ENCODE peak calls at places on chromosomes 3 and 15, in nine cellular contexts. One of them, this sample, is unnamed.
A peak's percentile ranks its signal among the peaks of the same experiment; 100 is the strongest.

GRCh38 chr3:98513136-98513535 is 9.6 kb downstream of the CLDND1 start:
- DNase-seq in LHCN-M2: peak; percentile 87
- DNase-seq in stimulated activated effector memory CD8-positive, alpha-beta T cell treated with anti-CD3 and anti-CD28 coated beads, Interleukin-12 subunit alpha, Interleukin-12 subunit beta, amount 100 ng/mL, for 72 hours: no peak
- DNase-seq in dorsolateral prefrontal cortex: no peak
- DNase-seq in activated naive CD4-positive, alpha-beta T cell treated with anti-CD3 and anti-CD28 coated beads, Interleukin-2, amount 50 U/mL, for 16 hours: no peak
- DNase-seq in HFFc6: no peak
- DNase-seq in SW 1271: no peak
- DNase-seq in HT1080: peak; percentile 61
- DNase-seq in hepatic stellate cell: no peak
- DNase-seq in this sample: no peak

GRCh38 chr15:83106994-83107840 is at the start of gene TM6SF1:
- DNase-seq in LHCN-M2: no peak
- DNase-seq in stimulated activated effector memory CD8-positive, alpha-beta T cell treated with anti-CD3 and anti-CD28 coated beads, Interleukin-12 subunit alpha, Interleukin-12 subunit beta, amount 100 ng/mL, for 72 hours: peak; percentile 55
- DNase-seq in dorsolateral prefrontal cortex: no peak
- DNase-seq in activated naive CD4-positive, alpha-beta T cell treated with anti-CD3 and anti-CD28 coated beads, Interleukin-2, amount 50 U/mL, for 16 hours: peak; percentile 18
- DNase-seq in HFFc6: no peak
- DNase-seq in SW 1271: no peak
- DNase-seq in HT1080: no peak
- DNase-seq in hepatic stellate cell: peak; percentile 18
- DNase-seq in this sample: no peak

GRCh38 chr3:172397716-172398405 is 50.4 kb downstream of the GHSR start:
- DNase-seq in LHCN-M2: peak; percentile 46
- DNase-seq in stimulated activated effector memory CD8-positive, alpha-beta T cell treated with anti-CD3 and anti-CD28 coated beads, Interleukin-12 subunit alpha, Interleukin-12 subunit beta, amount 100 ng/mL, for 72 hours: no peak
- DNase-seq in dorsolateral prefrontal cortex: no peak
- DNase-seq in activated naive CD4-positive, alpha-beta T cell treated with anti-CD3 and anti-CD28 coated beads, Interleukin-2, amount 50 U/mL, for 16 hours: no peak
- DNase-seq in HFFc6: no peak
- DNase-seq in SW 1271: no peak
- DNase-seq in HT1080: no peak
- DNase-seq in hepatic stellate cell: no peak
- DNase-seq in this sample: no peak

GRCh38 chr3:34012102-34012461 is 213.7 kb downstream of the PDCD6IP start:
- DNase-seq in LHCN-M2: peak; percentile 98
- DNase-seq in stimulated activated effector memory CD8-positive, alpha-beta T cell treated with anti-CD3 and anti-CD28 coated beads, Interleukin-12 subunit alpha, Interleukin-12 subunit beta, amount 100 ng/mL, for 72 hours: no peak
- DNase-seq in dorsolateral prefrontal cortex: no peak
- DNase-seq in activated naive CD4-positive, alpha-beta T cell treated with anti-CD3 and anti-CD28 coated beads, Interleukin-2, amount 50 U/mL, for 16 hours: no peak
- DNase-seq in HFFc6: peak; percentile 97
- DNase-seq in SW 1271: peak; percentile 77
- DNase-seq in HT1080: peak; percentile 96
- DNase-seq in hepatic stellate cell: peak; percentile 93
- DNase-seq in this sample: peak; percentile 97

GRCh38 chr15:59691194-59691805 is 2.2 kb upstream of the BNIP2 start:
- DNase-seq in LHCN-M2: peak; percentile 47
- DNase-seq in stimulated activated effector memory CD8-positive, alpha-beta T cell treated with anti-CD3 and anti-CD28 coated beads, Interleukin-12 subunit alpha, Interleukin-12 subunit beta, amount 100 ng/mL, for 72 hours: no peak
- DNase-seq in dorsolateral prefrontal cortex: no peak
- DNase-seq in activated naive CD4-positive, alpha-beta T cell treated with anti-CD3 and anti-CD28 coated beads, Interleukin-2, amount 50 U/mL, for 16 hours: peak; percentile 44
- DNase-seq in HFFc6: peak; percentile 34
- DNase-seq in SW 1271: peak; percentile 72
- DNase-seq in HT1080: peak; percentile 45
- DNase-seq in hepatic stellate cell: peak; percentile 36
- DNase-seq in this sample: no peak

GRCh38 chr3:16211176-16211904 is 36.9 kb downstream of the GALNT15 start:
- DNase-seq in LHCN-M2: no peak
- DNase-seq in stimulated activated effector memory CD8-positive, alpha-beta T cell treated with anti-CD3 and anti-CD28 coated beads, Interleukin-12 subunit alpha, Interleukin-12 subunit beta, amount 100 ng/mL, for 72 hours: no peak
- DNase-seq in dorsolateral prefrontal cortex: no peak
- DNase-seq in activated naive CD4-positive, alpha-beta T cell treated with anti-CD3 and anti-CD28 coated beads, Interleukin-2, amount 50 U/mL, for 16 hours: no peak
- DNase-seq in HFFc6: peak; percentile 37
- DNase-seq in SW 1271: no peak
- DNase-seq in HT1080: peak; percentile 15
- DNase-seq in hepatic stellate cell: peak; percentile 40
- DNase-seq in this sample: no peak

GRCh38 chr3:180316321-180316720 is 279.6 kb upstream of the PEX5L start:
- DNase-seq in LHCN-M2: no peak
- DNase-seq in stimulated activated effector memory CD8-positive, alpha-beta T cell treated with anti-CD3 and anti-CD28 coated beads, Interleukin-12 subunit alpha, Interleukin-12 subunit beta, amount 100 ng/mL, for 72 hours: no peak
- DNase-seq in dorsolateral prefrontal cortex: no peak
- DNase-seq in activated naive CD4-positive, alpha-beta T cell treated with anti-CD3 and anti-CD28 coated beads, Interleukin-2, amount 50 U/mL, for 16 hours: no peak
- DNase-seq in HFFc6: no peak
- DNase-seq in SW 1271: no peak
- DNase-seq in HT1080: no peak
- DNase-seq in hepatic stellate cell: no peak
- DNase-seq in this sample: no peak

GRCh38 chr3:33439421-33440327 is 531 bp downstream of the UBP1 start:
- DNase-seq in LHCN-M2: peak; percentile 43
- DNase-seq in stimulated activated effector memory CD8-positive, alpha-beta T cell treated with anti-CD3 and anti-CD28 coated beads, Interleukin-12 subunit alpha, Interleukin-12 subunit beta, amount 100 ng/mL, for 72 hours: peak; percentile 82
- DNase-seq in dorsolateral prefrontal cortex: peak; percentile 40
- DNase-seq in activated naive CD4-positive, alpha-beta T cell treated with anti-CD3 and anti-CD28 coated beads, Interleukin-2, amount 50 U/mL, for 16 hours: peak; percentile 51
- DNase-seq in HFFc6: peak; percentile 12
- DNase-seq in SW 1271: peak; percentile 34
- DNase-seq in HT1080: peak; percentile 38
- DNase-seq in hepatic stellate cell: peak; percentile 65
- DNase-seq in this sample: no peak

GRCh38 chr15:71515375-71516186 is 294.8 kb upstream of the NR2E3 start:
- DNase-seq in LHCN-M2: no peak
- DNase-seq in stimulated activated effector memory CD8-positive, alpha-beta T cell treated with anti-CD3 and anti-CD28 coated beads, Interleukin-12 subunit alpha, Interleukin-12 subunit beta, amount 100 ng/mL, for 72 hours: no peak
- DNase-seq in dorsolateral prefrontal cortex: no peak
- DNase-seq in activated naive CD4-positive, alpha-beta T cell treated with anti-CD3 and anti-CD28 coated beads, Interleukin-2, amount 50 U/mL, for 16 hours: no peak
- DNase-seq in HFFc6: no peak
- DNase-seq in SW 1271: no peak
- DNase-seq in HT1080: no peak
- DNase-seq in hepatic stellate cell: no peak
- DNase-seq in this sample: no peak

GRCh38 chr3:71579934-71580318 is 3.6 kb downstream of the FOXP1 start:
- DNase-seq in LHCN-M2: no peak
- DNase-seq in stimulated activated effector memory CD8-positive, alpha-beta T cell treated with anti-CD3 and anti-CD28 coated beads, Interleukin-12 subunit alpha, Interleukin-12 subunit beta, amount 100 ng/mL, for 72 hours: no peak
- DNase-seq in dorsolateral prefrontal cortex: no peak
- DNase-seq in activated naive CD4-positive, alpha-beta T cell treated with anti-CD3 and anti-CD28 coated beads, Interleukin-2, amount 50 U/mL, for 16 hours: no peak
- DNase-seq in HFFc6: no peak
- DNase-seq in SW 1271: no peak
- DNase-seq in HT1080: peak; percentile 83
- DNase-seq in hepatic stellate cell: peak; percentile 33
- DNase-seq in this sample: no peak

GRCh38 chr3:138439646-138440045 is 5.2 kb downstream of the ESYT3 start:
- DNase-seq in LHCN-M2: no peak
- DNase-seq in stimulated activated effector memory CD8-positive, alpha-beta T cell treated with anti-CD3 and anti-CD28 coated beads, Interleukin-12 subunit alpha, Interleukin-12 subunit beta, amount 100 ng/mL, for 72 hours: no peak
- DNase-seq in dorsolateral prefrontal cortex: no peak
- DNase-seq in activated naive CD4-positive, alpha-beta T cell treated with anti-CD3 and anti-CD28 coated beads, Interleukin-2, amount 50 U/mL, for 16 hours: no peak
- DNase-seq in HFFc6: peak; percentile 30
- DNase-seq in SW 1271: no peak
- DNase-seq in HT1080: no peak
- DNase-seq in hepatic stellate cell: no peak
- DNase-seq in this sample: no peak

GRCh38 chr3:117853923-117854322 is 1144.3 kb downstream of the TUSC7 start:
- DNase-seq in LHCN-M2: peak; percentile 68
- DNase-seq in stimulated activated effector memory CD8-positive, alpha-beta T cell treated with anti-CD3 and anti-CD28 coated beads, Interleukin-12 subunit alpha, Interleukin-12 subunit beta, amount 100 ng/mL, for 72 hours: no peak
- DNase-seq in dorsolateral prefrontal cortex: no peak
- DNase-seq in activated naive CD4-positive, alpha-beta T cell treated with anti-CD3 and anti-CD28 coated beads, Interleukin-2, amount 50 U/mL, for 16 hours: no peak
- DNase-seq in HFFc6: no peak
- DNase-seq in SW 1271: no peak
- DNase-seq in HT1080: peak; percentile 56
- DNase-seq in hepatic stellate cell: peak; percentile 31
- DNase-seq in this sample: no peak

GRCh38 chr3:147218976-147219375 is 187.4 kb downstream of the ZIC4 start:
- DNase-seq in LHCN-M2: no peak
- DNase-seq in stimulated activated effector memory CD8-positive, alpha-beta T cell treated with anti-CD3 and anti-CD28 coated beads, Interleukin-12 subunit alpha, Interleukin-12 subunit beta, amount 100 ng/mL, for 72 hours: no peak
- DNase-seq in dorsolateral prefrontal cortex: no peak
- DNase-seq in activated naive CD4-positive, alpha-beta T cell treated with anti-CD3 and anti-CD28 coated beads, Interleukin-2, amount 50 U/mL, for 16 hours: no peak
- DNase-seq in HFFc6: no peak
- DNase-seq in SW 1271: no peak
- DNase-seq in HT1080: no peak
- DNase-seq in hepatic stellate cell: no peak
- DNase-seq in this sample: no peak

GRCh38 chr3:113275876-113276580 is 64.7 kb downstream of the BOC start:
- DNase-seq in LHCN-M2: peak; percentile 90
- DNase-seq in stimulated activated effector memory CD8-positive, alpha-beta T cell treated with anti-CD3 and anti-CD28 coated beads, Interleukin-12 subunit alpha, Interleukin-12 subunit beta, amount 100 ng/mL, for 72 hours: no peak
- DNase-seq in dorsolateral prefrontal cortex: no peak
- DNase-seq in activated naive CD4-positive, alpha-beta T cell treated with anti-CD3 and anti-CD28 coated beads, Interleukin-2, amount 50 U/mL, for 16 hours: no peak
- DNase-seq in HFFc6: peak; percentile 1
- DNase-seq in SW 1271: no peak
- DNase-seq in HT1080: peak; percentile 98
- DNase-seq in hepatic stellate cell: peak; percentile 79
- DNase-seq in this sample: peak; percentile 81

GRCh38 chr3:133930341-133930933 is 34.8 kb upstream of the RAB6B start:
- DNase-seq in LHCN-M2: peak; percentile 62
- DNase-seq in stimulated activated effector memory CD8-positive, alpha-beta T cell treated with anti-CD3 and anti-CD28 coated beads, Interleukin-12 subunit alpha, Interleukin-12 subunit beta, amount 100 ng/mL, for 72 hours: peak; percentile 35
- DNase-seq in dorsolateral prefrontal cortex: no peak
- DNase-seq in activated naive CD4-positive, alpha-beta T cell treated with anti-CD3 and anti-CD28 coated beads, Interleukin-2, amount 50 U/mL, for 16 hours: no peak
- DNase-seq in HFFc6: peak; percentile 62
- DNase-seq in SW 1271: peak; percentile 73
- DNase-seq in HT1080: peak; percentile 68
- DNase-seq in hepatic stellate cell: peak; percentile 58
- DNase-seq in this sample: no peak

GRCh38 chr15:51312132-51312531 is 26.3 kb downstream of the CYP19A1 start:
- DNase-seq in LHCN-M2: no peak
- DNase-seq in stimulated activated effector memory CD8-positive, alpha-beta T cell treated with anti-CD3 and anti-CD28 coated beads, Interleukin-12 subunit alpha, Interleukin-12 subunit beta, amount 100 ng/mL, for 72 hours: no peak
- DNase-seq in dorsolateral prefrontal cortex: no peak
- DNase-seq in activated naive CD4-positive, alpha-beta T cell treated with anti-CD3 and anti-CD28 coated beads, Interleukin-2, amount 50 U/mL, for 16 hours: no peak
- DNase-seq in HFFc6: no peak
- DNase-seq in SW 1271: no peak
- DNase-seq in HT1080: no peak
- DNase-seq in hepatic stellate cell: no peak
- DNase-seq in this sample: no peak

GRCh38 chr15:43930079-43930478 is 103.3 kb downstream of the WDR76 start:
- DNase-seq in LHCN-M2: peak; percentile 26
- DNase-seq in stimulated activated effector memory CD8-positive, alpha-beta T cell treated with anti-CD3 and anti-CD28 coated beads, Interleukin-12 subunit alpha, Interleukin-12 subunit beta, amount 100 ng/mL, for 72 hours: no peak
- DNase-seq in dorsolateral prefrontal cortex: no peak
- DNase-seq in activated naive CD4-positive, alpha-beta T cell treated with anti-CD3 and anti-CD28 coated beads, Interleukin-2, amount 50 U/mL, for 16 hours: no peak
- DNase-seq in HFFc6: no peak
- DNase-seq in SW 1271: no peak
- DNase-seq in HT1080: peak; percentile 61
- DNase-seq in hepatic stellate cell: no peak
- DNase-seq in this sample: no peak

GRCh38 chr3:45910892-45911291 is 24.5 kb downstream of the CCR9 start:
- DNase-seq in LHCN-M2: no peak
- DNase-seq in stimulated activated effector memory CD8-positive, alpha-beta T cell treated with anti-CD3 and anti-CD28 coated beads, Interleukin-12 subunit alpha, Interleukin-12 subunit beta, amount 100 ng/mL, for 72 hours: no peak
- DNase-seq in dorsolateral prefrontal cortex: no peak
- DNase-seq in activated naive CD4-positive, alpha-beta T cell treated with anti-CD3 and anti-CD28 coated beads, Interleukin-2, amount 50 U/mL, for 16 hours: no peak
- DNase-seq in HFFc6: no peak
- DNase-seq in SW 1271: no peak
- DNase-seq in HT1080: no peak
- DNase-seq in hepatic stellate cell: no peak
- DNase-seq in this sample: no peak

GRCh38 chr3:132256984-132257383 is 60.2 kb upstream of the ACP3 start:
- DNase-seq in LHCN-M2: peak; percentile 38
- DNase-seq in stimulated activated effector memory CD8-positive, alpha-beta T cell treated with anti-CD3 and anti-CD28 coated beads, Interleukin-12 subunit alpha, Interleukin-12 subunit beta, amount 100 ng/mL, for 72 hours: no peak
- DNase-seq in dorsolateral prefrontal cortex: no peak
- DNase-seq in activated naive CD4-positive, alpha-beta T cell treated with anti-CD3 and anti-CD28 coated beads, Interleukin-2, amount 50 U/mL, for 16 hours: no peak
- DNase-seq in HFFc6: no peak
- DNase-seq in SW 1271: peak; percentile 39
- DNase-seq in HT1080: peak; percentile 65
- DNase-seq in hepatic stellate cell: no peak
- DNase-seq in this sample: no peak

GRCh38 chr3:184540777-184541681 is 20.6 kb upstream of the EPHB3 start:
- DNase-seq in LHCN-M2: no peak
- DNase-seq in stimulated activated effector memory CD8-positive, alpha-beta T cell treated with anti-CD3 and anti-CD28 coated beads, Interleukin-12 subunit alpha, Interleukin-12 subunit beta, amount 100 ng/mL, for 72 hours: peak; percentile 81
- DNase-seq in dorsolateral prefrontal cortex: peak; percentile 59
- DNase-seq in activated naive CD4-positive, alpha-beta T cell treated with anti-CD3 and anti-CD28 coated beads, Interleukin-2, amount 50 U/mL, for 16 hours: peak; percentile 78
- DNase-seq in HFFc6: no peak
- DNase-seq in SW 1271: peak; percentile 31
- DNase-seq in HT1080: peak; percentile 42
- DNase-seq in hepatic stellate cell: no peak
- DNase-seq in this sample: no peak

GRCh38 chr15:78129098-78130011 is 1.9 kb downstream of the CIB2 start:
- DNase-seq in LHCN-M2: no peak
- DNase-seq in stimulated activated effector memory CD8-positive, alpha-beta T cell treated with anti-CD3 and anti-CD28 coated beads, Interleukin-12 subunit alpha, Interleukin-12 subunit beta, amount 100 ng/mL, for 72 hours: no peak
- DNase-seq in dorsolateral prefrontal cortex: no peak
- DNase-seq in activated naive CD4-positive, alpha-beta T cell treated with anti-CD3 and anti-CD28 coated beads, Interleukin-2, amount 50 U/mL, for 16 hours: no peak
- DNase-seq in HFFc6: no peak
- DNase-seq in SW 1271: no peak
- DNase-seq in HT1080: peak; percentile 41
- DNase-seq in hepatic stellate cell: no peak
- DNase-seq in this sample: no peak

GRCh38 chr3:179898024-179898423 is 138.7 kb downstream of the PEX5L start:
- DNase-seq in LHCN-M2: peak; percentile 28
- DNase-seq in stimulated activated effector memory CD8-positive, alpha-beta T cell treated with anti-CD3 and anti-CD28 coated beads, Interleukin-12 subunit alpha, Interleukin-12 subunit beta, amount 100 ng/mL, for 72 hours: no peak
- DNase-seq in dorsolateral prefrontal cortex: no peak
- DNase-seq in activated naive CD4-positive, alpha-beta T cell treated with anti-CD3 and anti-CD28 coated beads, Interleukin-2, amount 50 U/mL, for 16 hours: no peak
- DNase-seq in HFFc6: peak; percentile 29
- DNase-seq in SW 1271: peak; percentile 71
- DNase-seq in HT1080: peak; percentile 83
- DNase-seq in hepatic stellate cell: peak; percentile 3
- DNase-seq in this sample: peak; percentile 1

GRCh38 chr3:169041677-169042171 is 621.8 kb downstream of the MECOM start:
- DNase-seq in LHCN-M2: peak; percentile 70
- DNase-seq in stimulated activated effector memory CD8-positive, alpha-beta T cell treated with anti-CD3 and anti-CD28 coated beads, Interleukin-12 subunit alpha, Interleukin-12 subunit beta, amount 100 ng/mL, for 72 hours: no peak
- DNase-seq in dorsolateral prefrontal cortex: no peak
- DNase-seq in activated naive CD4-positive, alpha-beta T cell treated with anti-CD3 and anti-CD28 coated beads, Interleukin-2, amount 50 U/mL, for 16 hours: no peak
- DNase-seq in HFFc6: peak; percentile 52
- DNase-seq in SW 1271: peak; percentile 73
- DNase-seq in HT1080: peak; percentile 69
- DNase-seq in hepatic stellate cell: peak; percentile 7
- DNase-seq in this sample: peak; percentile 48

GRCh38 chr3:120497318-120497717 is 46.5 kb upstream of the FSTL1 start:
- DNase-seq in LHCN-M2: peak; percentile 92
- DNase-seq in stimulated activated effector memory CD8-positive, alpha-beta T cell treated with anti-CD3 and anti-CD28 coated beads, Interleukin-12 subunit alpha, Interleukin-12 subunit beta, amount 100 ng/mL, for 72 hours: no peak
- DNase-seq in dorsolateral prefrontal cortex: no peak
- DNase-seq in activated naive CD4-positive, alpha-beta T cell treated with anti-CD3 and anti-CD28 coated beads, Interleukin-2, amount 50 U/mL, for 16 hours: no peak
- DNase-seq in HFFc6: peak; percentile 94
- DNase-seq in SW 1271: no peak
- DNase-seq in HT1080: peak; percentile 96
- DNase-seq in hepatic stellate cell: peak; percentile 45
- DNase-seq in this sample: peak; percentile 85

GRCh38 chr15:99406716-99407487 is 155.6 kb downstream of the LRRC28 start:
- DNase-seq in LHCN-M2: no peak
- DNase-seq in stimulated activated effector memory CD8-positive, alpha-beta T cell treated with anti-CD3 and anti-CD28 coated beads, Interleukin-12 subunit alpha, Interleukin-12 subunit beta, amount 100 ng/mL, for 72 hours: no peak
- DNase-seq in dorsolateral prefrontal cortex: no peak
- DNase-seq in activated naive CD4-positive, alpha-beta T cell treated with anti-CD3 and anti-CD28 coated beads, Interleukin-2, amount 50 U/mL, for 16 hours: no peak
- DNase-seq in HFFc6: no peak
- DNase-seq in SW 1271: no peak
- DNase-seq in HT1080: no peak
- DNase-seq in hepatic stellate cell: no peak
- DNase-seq in this sample: no peak

GRCh38 chr15:96887730-96888129 is 557.2 kb downstream of the NR2F2 start:
- DNase-seq in LHCN-M2: peak; percentile 56
- DNase-seq in stimulated activated effector memory CD8-positive, alpha-beta T cell treated with anti-CD3 and anti-CD28 coated beads, Interleukin-12 subunit alpha, Interleukin-12 subunit beta, amount 100 ng/mL, for 72 hours: no peak
- DNase-seq in dorsolateral prefrontal cortex: no peak
- DNase-seq in activated naive CD4-positive, alpha-beta T cell treated with anti-CD3 and anti-CD28 coated beads, Interleukin-2, amount 50 U/mL, for 16 hours: no peak
- DNase-seq in HFFc6: peak; percentile 28
- DNase-seq in SW 1271: peak; percentile 56
- DNase-seq in HT1080: peak; percentile 71
- DNase-seq in hepatic stellate cell: peak; percentile 10
- DNase-seq in this sample: no peak

GRCh38 chr3:21449738-21450137 is 301.3 kb downstream of the ZNF385D start:
- DNase-seq in LHCN-M2: no peak
- DNase-seq in stimulated activated effector memory CD8-positive, alpha-beta T cell treated with anti-CD3 and anti-CD28 coated beads, Interleukin-12 subunit alpha, Interleukin-12 subunit beta, amount 100 ng/mL, for 72 hours: no peak
- DNase-seq in dorsolateral prefrontal cortex: no peak
- DNase-seq in activated naive CD4-positive, alpha-beta T cell treated with anti-CD3 and anti-CD28 coated beads, Interleukin-2, amount 50 U/mL, for 16 hours: no peak
- DNase-seq in HFFc6: no peak
- DNase-seq in SW 1271: no peak
- DNase-seq in HT1080: no peak
- DNase-seq in hepatic stellate cell: no peak
- DNase-seq in this sample: no peak

GRCh38 chr15:63319065-63319464 is 41.7 kb downstream of the APH1B start:
- DNase-seq in LHCN-M2: no peak
- DNase-seq in stimulated activated effector memory CD8-positive, alpha-beta T cell treated with anti-CD3 and anti-CD28 coated beads, Interleukin-12 subunit alpha, Interleukin-12 subunit beta, amount 100 ng/mL, for 72 hours: no peak
- DNase-seq in dorsolateral prefrontal cortex: no peak
- DNase-seq in activated naive CD4-positive, alpha-beta T cell treated with anti-CD3 and anti-CD28 coated beads, Interleukin-2, amount 50 U/mL, for 16 hours: no peak
- DNase-seq in HFFc6: no peak
- DNase-seq in SW 1271: no peak
- DNase-seq in HT1080: no peak
- DNase-seq in hepatic stellate cell: no peak
- DNase-seq in this sample: no peak

GRCh38 chr3:49343163-49343562 is 3.3 kb upstream of the USP4 start:
- DNase-seq in LHCN-M2: no peak
- DNase-seq in stimulated activated effector memory CD8-positive, alpha-beta T cell treated with anti-CD3 and anti-CD28 coated beads, Interleukin-12 subunit alpha, Interleukin-12 subunit beta, amount 100 ng/mL, for 72 hours: no peak
- DNase-seq in dorsolateral prefrontal cortex: no peak
- DNase-seq in activated naive CD4-positive, alpha-beta T cell treated with anti-CD3 and anti-CD28 coated beads, Interleukin-2, amount 50 U/mL, for 16 hours: no peak
- DNase-seq in HFFc6: no peak
- DNase-seq in SW 1271: no peak
- DNase-seq in HT1080: no peak
- DNase-seq in hepatic stellate cell: no peak
- DNase-seq in this sample: no peak

GRCh38 chr15:25849431-25849921 is 13.7 kb downstream of the ATP10A start:
- DNase-seq in LHCN-M2: peak; percentile 66
- DNase-seq in stimulated activated effector memory CD8-positive, alpha-beta T cell treated with anti-CD3 and anti-CD28 coated beads, Interleukin-12 subunit alpha, Interleukin-12 subunit beta, amount 100 ng/mL, for 72 hours: no peak
- DNase-seq in dorsolateral prefrontal cortex: no peak
- DNase-seq in activated naive CD4-positive, alpha-beta T cell treated with anti-CD3 and anti-CD28 coated beads, Interleukin-2, amount 50 U/mL, for 16 hours: peak; percentile 46
- DNase-seq in HFFc6: peak; percentile 73
- DNase-seq in SW 1271: no peak
- DNase-seq in HT1080: peak; percentile 58
- DNase-seq in hepatic stellate cell: peak; percentile 79
- DNase-seq in this sample: no peak

GRCh38 chr3:138949445-138950005 is 2.5 kb downstream of the FOXL2NB start:
- DNase-seq in LHCN-M2: no peak
- DNase-seq in stimulated activated effector memory CD8-positive, alpha-beta T cell treated with anti-CD3 and anti-CD28 coated beads, Interleukin-12 subunit alpha, Interleukin-12 subunit beta, amount 100 ng/mL, for 72 hours: no peak
- DNase-seq in dorsolateral prefrontal cortex: no peak
- DNase-seq in activated naive CD4-positive, alpha-beta T cell treated with anti-CD3 and anti-CD28 coated beads, Interleukin-2, amount 50 U/mL, for 16 hours: no peak
- DNase-seq in HFFc6: no peak
- DNase-seq in SW 1271: no peak
- DNase-seq in HT1080: no peak
- DNase-seq in hepatic stellate cell: no peak
- DNase-seq in this sample: no peak

This sample was measured in HS-27A.